ENCODE peak calls at places on chromosomes 5 and 9, in four cellular contexts. One of them, this sample, is unnamed.

GRCh38 chr5:175282611-175283225 is 161.3 kb downstream of the DRD1 start:
- DNase-seq in pons: no peak
- DNase-seq in CD4-positive, alpha-beta memory T cell: no peak
- DNase-seq in T-helper 2 cell: no peak
- DNase-seq in this sample: no peak

GRCh38 chr5:134649163-134649916 is 755 bp downstream of the SEC24A start:
- DNase-seq in CD4-positive, alpha-beta memory T cell: peak
- DNase-seq in T-helper 2 cell: peak
- DNase-seq in pons: peak
- DNase-seq in this sample: no peak

GRCh38 chr9:83410701-83411100 is 127.5 kb downstream of the FRMD3 start:
- DNase-seq in pons: no peak
- DNase-seq in T-helper 2 cell: no peak
- DNase-seq in CD4-positive, alpha-beta memory T cell: no peak
- DNase-seq in this sample: no peak

GRCh38 chr9:86768020-86768419 is 179.3 kb downstream of the GAS1 start:
- DNase-seq in CD4-positive, alpha-beta memory T cell: no peak
- DNase-seq in pons: no peak
- DNase-seq in T-helper 2 cell: no peak
- DNase-seq in this sample: no peak

GRCh38 chr5:140298183-140298601 is 4.7 kb downstream of the PFDN1 start:
- DNase-seq in CD4-positive, alpha-beta memory T cell: no peak
- DNase-seq in pons: no peak
- DNase-seq in T-helper 2 cell: no peak
- DNase-seq in this sample: no peak

GRCh38 chr5:58022055-58022454 is 437.8 kb downstream of the PLK2 start:
- DNase-seq in T-helper 2 cell: no peak
- DNase-seq in pons: peak
- DNase-seq in CD4-positive, alpha-beta memory T cell: no peak
- DNase-seq in this sample: no peak

GRCh38 chr5:127602481-127602880 is 46.4 kb upstream of the CTXN3 start:
- DNase-seq in CD4-positive, alpha-beta memory T cell: no peak
- DNase-seq in pons: no peak
- DNase-seq in T-helper 2 cell: no peak
- DNase-seq in this sample: no peak

GRCh38 chr9:34927061-34927460 is 31.0 kb upstream of the PHF24 start:
- DNase-seq in pons: peak
- DNase-seq in CD4-positive, alpha-beta memory T cell: no peak
- DNase-seq in T-helper 2 cell: no peak
- DNase-seq in this sample: no peak

GRCh38 chr5:132830436-132831094 is at the start of gene SHROOM1:
- DNase-seq in pons: no peak
- DNase-seq in CD4-positive, alpha-beta memory T cell: no peak
- DNase-seq in T-helper 2 cell: peak
- DNase-seq in this sample: peak

GRCh38 chr5:167602077-167602476 is 689.4 kb upstream of the WWC1 start:
- DNase-seq in T-helper 2 cell: no peak
- DNase-seq in pons: no peak
- DNase-seq in CD4-positive, alpha-beta memory T cell: no peak
- DNase-seq in this sample: no peak

GRCh38 chr9:37309136-37309535 is 113.4 kb upstream of the GRHPR start:
- DNase-seq in CD4-positive, alpha-beta memory T cell: no peak
- DNase-seq in pons: no peak
- DNase-seq in T-helper 2 cell: peak
- DNase-seq in this sample: no peak

GRCh38 chr9:136107953-136108647 is 10.6 kb downstream of the TMEM250 start:
- DNase-seq in pons: no peak
- DNase-seq in T-helper 2 cell: no peak
- DNase-seq in CD4-positive, alpha-beta memory T cell: no peak
- DNase-seq in this sample: no peak

GRCh38 chr5:72653586-72653985 is 146.4 kb upstream of the ZNF366 start:
- DNase-seq in CD4-positive, alpha-beta memory T cell: no peak
- DNase-seq in T-helper 2 cell: no peak
- DNase-seq in pons: no peak
- DNase-seq in this sample: no peak

GRCh38 chr5:36734422-36734821 is 128.0 kb downstream of the SLC1A3 start:
- DNase-seq in CD4-positive, alpha-beta memory T cell: no peak
- DNase-seq in T-helper 2 cell: peak
- DNase-seq in pons: no peak
- DNase-seq in this sample: no peak

This sample was measured in HCT116.